ENCODE peak calls at places on chromosome 18, in ten cellular contexts. One of them, this sample, is unnamed.

GRCh38 chr18:48442761-48443160 is 33.6 kb upstream of the ZBTB7C start:
- DNase-seq in HTR-8/SVneo: no peak
- DNase-seq in GM04503: no peak
- DNase-seq in cardiac fibroblast: no peak
- DNase-seq in HCEC 1CT: no peak
- DNase-seq in AG08395: peak
- DNase-seq in heart right ventricle: no peak
- DNase-seq in Peyer's patch: no peak
- DNase-seq in ureter: no peak
- DNase-seq in stimulated activated CD4-positive, alpha-beta T cell treated with anti-CD3 and anti-CD28 coated beads, Interleukin-2, amount 100 ng/mL, for 48 hours: no peak
- DNase-seq in this sample: no peak

GRCh38 chr18:78709271-78709809 is 270.3 kb upstream of the SALL3 start:
- DNase-seq in HTR-8/SVneo: no peak
- DNase-seq in GM04503: no peak
- DNase-seq in cardiac fibroblast: no peak
- DNase-seq in HCEC 1CT: no peak
- DNase-seq in AG08395: no peak
- DNase-seq in heart right ventricle: no peak
- DNase-seq in Peyer's patch: no peak
- DNase-seq in ureter: no peak
- DNase-seq in stimulated activated CD4-positive, alpha-beta T cell treated with anti-CD3 and anti-CD28 coated beads, Interleukin-2, amount 100 ng/mL, for 48 hours: no peak
- DNase-seq in this sample: no peak

GRCh38 chr18:3448845-3449701 is 899 bp upstream of the TGIF1 start:
- DNase-seq in HTR-8/SVneo: no peak
- DNase-seq in GM04503: peak
- DNase-seq in cardiac fibroblast: peak
- DNase-seq in HCEC 1CT: peak
- DNase-seq in AG08395: peak
- DNase-seq in heart right ventricle: peak
- DNase-seq in Peyer's patch: peak
- DNase-seq in ureter: peak
- DNase-seq in stimulated activated CD4-positive, alpha-beta T cell treated with anti-CD3 and anti-CD28 coated beads, Interleukin-2, amount 100 ng/mL, for 48 hours: peak
- DNase-seq in this sample: peak

GRCh38 chr18:35713545-35713944 is 132.0 kb downstream of the GALNT1 start:
- DNase-seq in HTR-8/SVneo: peak
- DNase-seq in GM04503: peak
- DNase-seq in cardiac fibroblast: peak
- DNase-seq in HCEC 1CT: peak
- DNase-seq in AG08395: peak
- DNase-seq in heart right ventricle: no peak
- DNase-seq in Peyer's patch: no peak
- DNase-seq in ureter: no peak
- DNase-seq in stimulated activated CD4-positive, alpha-beta T cell treated with anti-CD3 and anti-CD28 coated beads, Interleukin-2, amount 100 ng/mL, for 48 hours: no peak
- DNase-seq in this sample: no peak

GRCh38 chr18:9914584-9915290 is 921 bp downstream of the VAPA start:
- DNase-seq in HTR-8/SVneo: no peak
- DNase-seq in GM04503: peak
- DNase-seq in cardiac fibroblast: peak
- DNase-seq in HCEC 1CT: peak
- DNase-seq in AG08395: peak
- DNase-seq in heart right ventricle: peak
- DNase-seq in Peyer's patch: peak
- DNase-seq in ureter: peak
- DNase-seq in stimulated activated CD4-positive, alpha-beta T cell treated with anti-CD3 and anti-CD28 coated beads, Interleukin-2, amount 100 ng/mL, for 48 hours: peak
- DNase-seq in this sample: peak

GRCh38 chr18:59985289-59985688 is 85.5 kb downstream of the PMAIP1 start:
- DNase-seq in HTR-8/SVneo: no peak
- DNase-seq in GM04503: no peak
- DNase-seq in cardiac fibroblast: no peak
- DNase-seq in HCEC 1CT: no peak
- DNase-seq in AG08395: no peak
- DNase-seq in heart right ventricle: no peak
- DNase-seq in Peyer's patch: no peak
- DNase-seq in ureter: no peak
- DNase-seq in stimulated activated CD4-positive, alpha-beta T cell treated with anti-CD3 and anti-CD28 coated beads, Interleukin-2, amount 100 ng/mL, for 48 hours: no peak
- DNase-seq in this sample: no peak

GRCh38 chr18:38586327-38586726 is 1020.7 kb upstream of the CELF4 start:
- DNase-seq in HTR-8/SVneo: no peak
- DNase-seq in GM04503: no peak
- DNase-seq in cardiac fibroblast: no peak
- DNase-seq in HCEC 1CT: no peak
- DNase-seq in AG08395: no peak
- DNase-seq in heart right ventricle: no peak
- DNase-seq in Peyer's patch: no peak
- DNase-seq in ureter: no peak
- DNase-seq in stimulated activated CD4-positive, alpha-beta T cell treated with anti-CD3 and anti-CD28 coated beads, Interleukin-2, amount 100 ng/mL, for 48 hours: no peak
- DNase-seq in this sample: no peak

GRCh38 chr18:78901923-78902794 is 77.5 kb upstream of the SALL3 start:
- DNase-seq in HTR-8/SVneo: no peak
- DNase-seq in GM04503: no peak
- DNase-seq in cardiac fibroblast: no peak
- DNase-seq in HCEC 1CT: no peak
- DNase-seq in AG08395: no peak
- DNase-seq in heart right ventricle: no peak
- DNase-seq in Peyer's patch: no peak
- DNase-seq in ureter: no peak
- DNase-seq in stimulated activated CD4-positive, alpha-beta T cell treated with anti-CD3 and anti-CD28 coated beads, Interleukin-2, amount 100 ng/mL, for 48 hours: no peak
- DNase-seq in this sample: no peak

GRCh38 chr18:54254265-54254758 is 15.0 kb upstream of the POLI start:
- DNase-seq in HTR-8/SVneo: no peak
- DNase-seq in GM04503: peak
- DNase-seq in cardiac fibroblast: peak
- DNase-seq in HCEC 1CT: no peak
- DNase-seq in AG08395: no peak
- DNase-seq in heart right ventricle: no peak
- DNase-seq in Peyer's patch: no peak
- DNase-seq in ureter: no peak
- DNase-seq in stimulated activated CD4-positive, alpha-beta T cell treated with anti-CD3 and anti-CD28 coated beads, Interleukin-2, amount 100 ng/mL, for 48 hours: no peak
- DNase-seq in this sample: peak

GRCh38 chr18:12394428-12394827 is 13.3 kb upstream of the PRELID3A start:
- DNase-seq in HTR-8/SVneo: no peak
- DNase-seq in GM04503: no peak
- DNase-seq in cardiac fibroblast: no peak
- DNase-seq in HCEC 1CT: no peak
- DNase-seq in AG08395: no peak
- DNase-seq in heart right ventricle: no peak
- DNase-seq in Peyer's patch: no peak
- DNase-seq in ureter: no peak
- DNase-seq in stimulated activated CD4-positive, alpha-beta T cell treated with anti-CD3 and anti-CD28 coated beads, Interleukin-2, amount 100 ng/mL, for 48 hours: no peak
- DNase-seq in this sample: no peak

GRCh38 chr18:42736074-42736473 is 379.4 kb downstream of the RIT2 start:
- DNase-seq in HTR-8/SVneo: no peak
- DNase-seq in GM04503: no peak
- DNase-seq in cardiac fibroblast: no peak
- DNase-seq in HCEC 1CT: no peak
- DNase-seq in AG08395: no peak
- DNase-seq in heart right ventricle: no peak
- DNase-seq in Peyer's patch: no peak
- DNase-seq in ureter: no peak
- DNase-seq in stimulated activated CD4-positive, alpha-beta T cell treated with anti-CD3 and anti-CD28 coated beads, Interleukin-2, amount 100 ng/mL, for 48 hours: no peak
- DNase-seq in this sample: no peak

GRCh38 chr18:43620936-43621335 is 343.6 kb upstream of the SYT4 start:
- DNase-seq in HTR-8/SVneo: no peak
- DNase-seq in GM04503: no peak
- DNase-seq in cardiac fibroblast: peak
- DNase-seq in HCEC 1CT: peak
- DNase-seq in AG08395: peak
- DNase-seq in heart right ventricle: no peak
- DNase-seq in Peyer's patch: no peak
- DNase-seq in ureter: no peak
- DNase-seq in stimulated activated CD4-positive, alpha-beta T cell treated with anti-CD3 and anti-CD28 coated beads, Interleukin-2, amount 100 ng/mL, for 48 hours: no peak
- DNase-seq in this sample: peak

GRCh38 chr18:74513149-74513882 is 17.2 kb downstream of the CNDP2 start:
- DNase-seq in HTR-8/SVneo: no peak
- DNase-seq in GM04503: no peak
- DNase-seq in cardiac fibroblast: no peak
- DNase-seq in HCEC 1CT: no peak
- DNase-seq in AG08395: no peak
- DNase-seq in heart right ventricle: no peak
- DNase-seq in Peyer's patch: no peak
- DNase-seq in ureter: peak
- DNase-seq in stimulated activated CD4-positive, alpha-beta T cell treated with anti-CD3 and anti-CD28 coated beads, Interleukin-2, amount 100 ng/mL, for 48 hours: no peak
- DNase-seq in this sample: no peak

GRCh38 chr18:3508576-3509559 is 58.9 kb downstream of the TGIF1 start:
- DNase-seq in HTR-8/SVneo: no peak
- DNase-seq in GM04503: no peak
- DNase-seq in cardiac fibroblast: no peak
- DNase-seq in HCEC 1CT: no peak
- DNase-seq in AG08395: no peak
- DNase-seq in heart right ventricle: no peak
- DNase-seq in Peyer's patch: no peak
- DNase-seq in ureter: no peak
- DNase-seq in stimulated activated CD4-positive, alpha-beta T cell treated with anti-CD3 and anti-CD28 coated beads, Interleukin-2, amount 100 ng/mL, for 48 hours: no peak
- DNase-seq in this sample: no peak

GRCh38 chr18:48022531-48023330 is 92.3 kb upstream of the SMAD2 start:
- DNase-seq in HTR-8/SVneo: peak
- DNase-seq in GM04503: no peak
- DNase-seq in cardiac fibroblast: peak
- DNase-seq in HCEC 1CT: peak
- DNase-seq in AG08395: peak
- DNase-seq in heart right ventricle: no peak
- DNase-seq in Peyer's patch: no peak
- DNase-seq in ureter: no peak
- DNase-seq in stimulated activated CD4-positive, alpha-beta T cell treated with anti-CD3 and anti-CD28 coated beads, Interleukin-2, amount 100 ng/mL, for 48 hours: no peak
- DNase-seq in this sample: peak

GRCh38 chr18:73544618-73545017 is 603.0 kb downstream of the FBXO15 start:
- DNase-seq in HTR-8/SVneo: no peak
- DNase-seq in GM04503: no peak
- DNase-seq in cardiac fibroblast: no peak
- DNase-seq in HCEC 1CT: no peak
- DNase-seq in AG08395: no peak
- DNase-seq in heart right ventricle: no peak
- DNase-seq in Peyer's patch: no peak
- DNase-seq in ureter: no peak
- DNase-seq in stimulated activated CD4-positive, alpha-beta T cell treated with anti-CD3 and anti-CD28 coated beads, Interleukin-2, amount 100 ng/mL, for 48 hours: no peak
- DNase-seq in this sample: no peak

GRCh38 chr18:8912348-8913057 is 190.0 kb upstream of the NDUFV2 start:
- DNase-seq in HTR-8/SVneo: no peak
- DNase-seq in GM04503: no peak
- DNase-seq in cardiac fibroblast: no peak
- DNase-seq in HCEC 1CT: no peak
- DNase-seq in AG08395: no peak
- DNase-seq in heart right ventricle: no peak
- DNase-seq in Peyer's patch: peak
- DNase-seq in ureter: no peak
- DNase-seq in stimulated activated CD4-positive, alpha-beta T cell treated with anti-CD3 and anti-CD28 coated beads, Interleukin-2, amount 100 ng/mL, for 48 hours: no peak
- DNase-seq in this sample: no peak

GRCh38 chr18:45014047-45014501 is 333.4 kb downstream of the SETBP1 start:
- DNase-seq in HTR-8/SVneo: peak
- DNase-seq in GM04503: peak
- DNase-seq in cardiac fibroblast: peak
- DNase-seq in HCEC 1CT: no peak
- DNase-seq in AG08395: peak
- DNase-seq in heart right ventricle: no peak
- DNase-seq in Peyer's patch: no peak
- DNase-seq in ureter: peak
- DNase-seq in stimulated activated CD4-positive, alpha-beta T cell treated with anti-CD3 and anti-CD28 coated beads, Interleukin-2, amount 100 ng/mL, for 48 hours: no peak
- DNase-seq in this sample: peak

GRCh38 chr18:49768051-49768391 is 45.3 kb downstream of the ACAA2 start:
- DNase-seq in HTR-8/SVneo: peak
- DNase-seq in GM04503: no peak
- DNase-seq in cardiac fibroblast: peak
- DNase-seq in HCEC 1CT: peak
- DNase-seq in AG08395: peak
- DNase-seq in heart right ventricle: peak
- DNase-seq in Peyer's patch: no peak
- DNase-seq in ureter: peak
- DNase-seq in stimulated activated CD4-positive, alpha-beta T cell treated with anti-CD3 and anti-CD28 coated beads, Interleukin-2, amount 100 ng/mL, for 48 hours: no peak
- DNase-seq in this sample: peak

GRCh38 chr18:37422116-37422515 is 143.5 kb downstream of the CELF4 start:
- DNase-seq in HTR-8/SVneo: no peak
- DNase-seq in GM04503: no peak
- DNase-seq in cardiac fibroblast: no peak
- DNase-seq in HCEC 1CT: no peak
- DNase-seq in AG08395: no peak
- DNase-seq in heart right ventricle: no peak
- DNase-seq in Peyer's patch: no peak
- DNase-seq in ureter: no peak
- DNase-seq in stimulated activated CD4-positive, alpha-beta T cell treated with anti-CD3 and anti-CD28 coated beads, Interleukin-2, amount 100 ng/mL, for 48 hours: no peak
- DNase-seq in this sample: no peak

GRCh38 chr18:28478531-28478930 is 301.6 kb upstream of the CDH2 start:
- DNase-seq in HTR-8/SVneo: no peak
- DNase-seq in GM04503: no peak
- DNase-seq in cardiac fibroblast: no peak
- DNase-seq in HCEC 1CT: no peak
- DNase-seq in AG08395: no peak
- DNase-seq in heart right ventricle: no peak
- DNase-seq in Peyer's patch: no peak
- DNase-seq in ureter: no peak
- DNase-seq in stimulated activated CD4-positive, alpha-beta T cell treated with anti-CD3 and anti-CD28 coated beads, Interleukin-2, amount 100 ng/mL, for 48 hours: no peak
- DNase-seq in this sample: no peak

GRCh38 chr18:40529478-40529877 is 1425.6 kb upstream of the PIK3C3 start:
- DNase-seq in HTR-8/SVneo: no peak
- DNase-seq in GM04503: no peak
- DNase-seq in cardiac fibroblast: peak
- DNase-seq in HCEC 1CT: no peak
- DNase-seq in AG08395: peak
- DNase-seq in heart right ventricle: no peak
- DNase-seq in Peyer's patch: no peak
- DNase-seq in ureter: no peak
- DNase-seq in stimulated activated CD4-positive, alpha-beta T cell treated with anti-CD3 and anti-CD28 coated beads, Interleukin-2, amount 100 ng/mL, for 48 hours: no peak
- DNase-seq in this sample: no peak

GRCh38 chr18:72830109-72830508 is 37.7 kb downstream of the NETO1 start:
- DNase-seq in HTR-8/SVneo: no peak
- DNase-seq in GM04503: no peak
- DNase-seq in cardiac fibroblast: peak
- DNase-seq in HCEC 1CT: no peak
- DNase-seq in AG08395: no peak
- DNase-seq in heart right ventricle: peak
- DNase-seq in Peyer's patch: no peak
- DNase-seq in ureter: no peak
- DNase-seq in stimulated activated CD4-positive, alpha-beta T cell treated with anti-CD3 and anti-CD28 coated beads, Interleukin-2, amount 100 ng/mL, for 48 hours: no peak
- DNase-seq in this sample: no peak

This sample was measured in hepatic stellate cell.